ENCODE peak calls at places on chromosomes 4 and X, in seven cellular contexts. S is breast epithelium; I is NB4; E is Peyer's patch; K is CD8-positive, alpha-beta T cell; J is ovary; H is fibroblast of lung. F is an unnamed sample.

GRCh38 chr4:27242217-27242616 is 381.6 kb downstream of the STIM2 start:
- DNase-seq in E (no peak), H (no peak), I (no peak), K (no peak), J (no peak), S (no peak), F (no peak)

GRCh38 chr4:25938251-25939186 is 24.5 kb downstream of the SMIM20 start:
- DNase-seq in S (no peak), I (peak; percentile 98), J (no peak), E (no peak), H (peak; percentile 74), K (no peak), F (no peak)

GRCh38 chr4:139689093-139689722 is 23.6 kb downstream of the MGST2 start:
- DNase-seq in S (no peak), J (no peak), I (no peak), K (no peak), E (peak; percentile 82), H (no peak), F (no peak)

GRCh38 chr4:70437212-70437611 is 34.8 kb upstream of the MUC7 start:
- DNase-seq in J (no peak), K (no peak), S (no peak), H (no peak), E (no peak), I (no peak), F (no peak)

GRCh38 chr4:159384017-159384416 is 281.1 kb downstream of the RAPGEF2 start:
- DNase-seq in H (no peak), K (no peak), S (no peak), E (no peak), I (no peak), J (no peak), F (no peak)

GRCh38 chr4:56757821-56758400 is 63.6 kb downstream of the SPINK2 start:
- DNase-seq in E (peak; percentile 52), K (peak; percentile 42), J (peak; percentile 15), I (peak; percentile 65), S (peak; percentile 54), H (peak; percentile 95), F (peak; percentile 82)

GRCh38 chr4:68691186-68691585 is 20.7 kb upstream of the UGT2B15 start:
- DNase-seq in K (no peak), S (no peak), E (no peak), I (no peak), H (no peak), J (no peak), F (no peak)

GRCh38 chr4:68490826-68491457 is 43.7 kb downstream of the TMPRSS11E start:
- DNase-seq in S (no peak), H (no peak), K (no peak), I (no peak), E (no peak), J (no peak), F (no peak)

GRCh38 chr4:6198768-6199343 is 1.5 kb downstream of the JAKMIP1 start:
- DNase-seq in K (no peak), I (no peak), S (no peak), H (peak; percentile 11), J (peak; percentile 18), E (no peak), F (no peak)

GRCh38 chrX:125004799-125005198 is 314.9 kb upstream of the TEX13C start:
- DNase-seq in H (no peak), S (no peak), K (no peak), E (no peak), J (no peak), I (no peak), F (no peak)

GRCh38 chrX:13373807-13374187 is 53.9 kb upstream of the ATXN3L start:
- DNase-seq in H (peak; percentile 90), I (no peak), J (no peak), K (no peak), S (no peak), E (no peak), F (no peak)

GRCh38 chr4:158856852-158857251 is 88.0 kb downstream of the FNIP2 start:
- DNase-seq in J (no peak), K (no peak), S (no peak), H (peak; percentile 54), E (no peak), I (peak; percentile 45), F (peak; percentile 14)

GRCh38 chr4:132934901-132935300 is 214.2 kb upstream of the PCDH10 start:
- DNase-seq in S (no peak), E (no peak), K (no peak), H (no peak), J (no peak), I (no peak), F (no peak)

GRCh38 chrX:40971736-40972135 is 113.5 kb upstream of the USP9X start:
- DNase-seq in K (no peak), I (no peak), H (no peak), J (no peak), S (no peak), E (no peak), F (no peak)

GRCh38 chrX:21958888-21959287 is 18.4 kb downstream of the SMS start:
- DNase-seq in K (no peak), E (no peak), J (no peak), I (peak; percentile 77), S (no peak), H (no peak), F (no peak)

GRCh38 chr4:85929926-85930325 is 429.9 kb downstream of the MAPK10 start:
- DNase-seq in I (no peak), S (no peak), J (no peak), E (peak; percentile 56), K (no peak), H (no peak), F (no peak)

GRCh38 chrX:119942831-119943184 is 743 bp downstream of the NKAP start:
- DNase-seq in K (no peak), S (no peak), J (no peak), E (no peak), I (no peak), H (peak; percentile 2), F (no peak)

GRCh38 chr4:98833384-98833783 is 95.5 kb downstream of the EIF4E start:
- DNase-seq in J (no peak), I (no peak), H (no peak), E (no peak), K (no peak), S (no peak), F (no peak)

GRCh38 chr4:38467296-38467695 is 196.7 kb upstream of the KLF3 start:
- DNase-seq in J (no peak), H (no peak), K (no peak), S (no peak), I (no peak), E (no peak), F (no peak)

GRCh38 chr4:38469410-38469809 is 194.6 kb upstream of the KLF3 start:
- DNase-seq in H (no peak), E (no peak), J (no peak), I (no peak), K (no peak), S (no peak), F (no peak)

GRCh38 chr4:38466401-38466800 is 197.6 kb upstream of the KLF3 start:
- DNase-seq in K (no peak), H (no peak), E (no peak), S (no peak), I (no peak), J (no peak), F (no peak)

GRCh38 chr4:38468491-38468890 is 195.5 kb upstream of the KLF3 start:
- DNase-seq in S (no peak), H (no peak), K (no peak), J (no peak), E (no peak), I (no peak), F (no peak)

DNA sequence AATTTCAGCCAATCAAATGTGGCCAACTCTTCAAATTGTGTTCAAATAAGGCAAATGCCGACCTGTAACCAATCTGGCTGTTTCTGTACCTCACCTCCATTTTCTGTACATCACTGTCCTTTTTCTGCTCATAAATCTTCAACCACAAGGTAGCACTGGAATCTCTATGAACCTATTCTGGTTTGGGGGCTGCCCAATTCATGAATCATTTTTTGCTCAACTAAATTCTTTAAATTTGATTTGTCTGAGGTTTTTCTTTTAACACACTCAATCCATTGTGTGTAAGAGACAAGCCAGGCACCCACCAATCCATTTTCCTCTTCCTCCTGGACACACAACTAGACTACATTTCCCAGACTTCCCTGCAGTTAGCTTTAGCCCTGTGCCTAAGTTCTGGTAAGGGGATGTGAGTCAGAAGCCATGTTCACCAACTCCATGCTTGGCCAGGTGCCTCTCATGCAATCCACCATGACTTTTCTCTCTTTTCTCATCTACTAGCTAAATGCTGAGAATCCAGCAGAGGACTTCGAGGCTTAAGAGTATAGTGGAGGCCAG is 193.2 kb upstream of the KLF3 start:
- DNase-seq in K (no peak), E (no peak), H (peak; percentile 36), J (no peak), I (peak; percentile 18), S (no peak), F (no peak)
- TF ChIP-seq CTCF in K (no peak), E (no peak), H (no peak), J (no peak), I (no peak), S (no peak), F (no peak)

GRCh38 chr4:122854860-122855259 is 28.2 kb downstream of the FGF2 start:
- DNase-seq in I (no peak), K (no peak), S (no peak), H (no peak), E (no peak), J (no peak), F (no peak)
- H3K4me3 ChIP-seq in I (no peak overlapping the region), K (no peak overlapping the region), S (peak overlapping the region; percentile 52), H (no peak overlapping the region), E (no peak overlapping the region), J (no peak overlapping the region), F (peak overlapping the region; percentile 3)

DNA sequence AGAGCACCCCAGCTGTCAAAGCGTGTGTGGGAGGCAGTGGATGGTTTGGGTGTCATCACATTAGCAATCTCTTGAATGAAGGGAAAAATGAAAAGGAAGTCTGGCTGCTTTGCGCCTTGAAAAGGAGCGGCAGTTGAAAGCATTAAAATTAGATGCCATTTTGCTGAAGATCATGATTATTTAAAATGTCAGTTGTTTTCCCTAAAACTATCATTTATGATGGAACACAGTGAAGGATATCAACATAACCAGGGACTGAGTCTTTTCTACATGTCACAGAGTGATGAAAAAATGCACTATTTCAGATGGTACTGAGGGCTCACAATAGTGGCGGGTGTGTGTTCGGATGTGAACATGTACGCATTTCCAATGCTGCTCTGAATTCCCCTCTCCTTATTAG is 450.2 kb upstream of the CPEB2 start:
- DNase-seq in S (no peak), I (no peak), H (no peak), K (no peak), J (no peak), E (no peak), F (no peak)
- TF ChIP-seq CTCF in S (no peak), I (no peak), H (no peak), K (no peak), J (no peak), E (no peak), F (no peak)

DNA sequence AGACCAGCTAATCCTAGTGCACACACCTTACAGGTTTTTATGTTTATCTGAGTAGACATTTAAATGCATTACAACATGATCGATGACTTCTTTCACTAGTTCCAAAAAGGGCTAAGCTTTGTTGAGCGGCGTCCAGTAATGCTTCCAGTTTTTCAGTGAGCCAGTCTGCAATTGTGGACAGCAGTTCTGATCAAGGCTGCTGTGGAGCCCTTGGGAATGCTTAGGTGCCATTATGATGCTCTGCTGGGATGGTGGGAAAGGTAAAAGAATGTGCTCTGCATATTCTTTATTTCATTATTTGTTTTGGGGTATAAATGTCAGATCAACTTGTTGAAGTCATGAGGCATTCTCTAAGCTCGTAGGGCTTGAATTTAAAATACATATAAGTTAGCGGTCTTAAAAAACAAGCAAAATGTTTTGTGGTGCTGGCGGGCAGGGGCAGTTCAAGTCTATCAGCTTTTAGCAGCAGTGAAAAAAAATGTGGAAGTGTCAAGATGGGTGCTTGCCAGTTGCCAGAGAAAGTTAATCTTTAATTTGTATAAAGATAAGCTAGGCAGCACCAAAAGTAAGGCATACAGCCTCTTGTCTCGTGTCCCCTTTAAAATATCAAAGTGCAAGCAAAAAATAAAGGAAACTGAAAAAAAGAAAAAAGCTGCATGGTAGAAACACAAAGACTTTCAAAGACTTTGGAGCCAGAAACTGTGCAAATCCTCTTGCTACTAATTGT is 5.8 kb downstream of the MID1IP1 start:
- DNase-seq in S (no peak), I (peak; percentile 46), K (no peak), H (no peak), J (no peak), E (no peak), F (no peak)
- H3K4me3 ChIP-seq in S (peak overlapping the region; percentile 69), I (peak overlapping the region; percentile 72), K (peak overlapping the region; percentile 84), H (peak overlapping the region; percentile 26), J (no peak overlapping the region), E (no peak overlapping the region), F (peak overlapping the region; percentile 66)

F was measured in HFF-Myc.